ENCODE peak calls at places on chromosome 2, in six cellular contexts. One of them, this sample, is unnamed.

GRCh38 chr2:207423886-207424285 is 105.9 kb upstream of the CREB1 start:
- DNase-seq in IMR-90: peak; percentile 98
- DNase-seq in mesendoderm: no peak
- DNase-seq in neuronal stem cell: no peak
- DNase-seq in H1: no peak
- DNase-seq in mesenchymal stem cell: peak; percentile 93
- DNase-seq in this sample: no peak

GRCh38 chr2:64325852-64326577 is 127.9 kb upstream of the LGALSL start:
- DNase-seq in IMR-90: no peak
- DNase-seq in mesendoderm: no peak
- DNase-seq in neuronal stem cell: no peak
- DNase-seq in H1: peak; percentile 34
- DNase-seq in mesenchymal stem cell: no peak
- DNase-seq in this sample: no peak

GRCh38 chr2:108919571-108920373 is 69.2 kb downstream of the EDAR start:
- DNase-seq in IMR-90: no peak
- DNase-seq in mesendoderm: no peak
- DNase-seq in neuronal stem cell: no peak
- DNase-seq in H1: no peak
- DNase-seq in mesenchymal stem cell: no peak
- DNase-seq in this sample: no peak

GRCh38 chr2:110864721-110865120 is 132.3 kb downstream of the ACOXL start:
- DNase-seq in IMR-90: no peak
- DNase-seq in mesendoderm: no peak
- DNase-seq in neuronal stem cell: no peak
- DNase-seq in H1: no peak
- DNase-seq in mesenchymal stem cell: no peak
- DNase-seq in this sample: no peak

GRCh38 chr2:25301453-25302352 is 40.0 kb downstream of the DNMT3A start:
- DNase-seq in IMR-90: peak; percentile 91
- DNase-seq in mesendoderm: no peak
- DNase-seq in neuronal stem cell: no peak
- DNase-seq in H1: no peak
- DNase-seq in mesenchymal stem cell: peak; percentile 84
- DNase-seq in this sample: peak; percentile 20

GRCh38 chr2:135993421-135993820 is 8.0 kb upstream of the DARS1 start:
- DNase-seq in IMR-90: no peak
- DNase-seq in mesendoderm: no peak
- DNase-seq in neuronal stem cell: no peak
- DNase-seq in H1: no peak
- DNase-seq in mesenchymal stem cell: no peak
- DNase-seq in this sample: no peak

GRCh38 chr2:134988994-134989605 is 58.1 kb downstream of the MAP3K19 start:
- DNase-seq in IMR-90: peak; percentile 50
- DNase-seq in mesendoderm: peak; percentile 27
- DNase-seq in neuronal stem cell: no peak
- DNase-seq in H1: no peak
- DNase-seq in mesenchymal stem cell: peak; percentile 49
- DNase-seq in this sample: no peak

GRCh38 chr2:54636425-54637139 is 86.9 kb upstream of the EML6 start:
- DNase-seq in IMR-90: no peak
- DNase-seq in mesendoderm: no peak
- DNase-seq in neuronal stem cell: no peak
- DNase-seq in H1: no peak
- DNase-seq in mesenchymal stem cell: no peak
- DNase-seq in this sample: no peak

GRCh38 chr2:229486673-229487072 is 215.6 kb upstream of the PID1 start:
- DNase-seq in IMR-90: no peak
- DNase-seq in mesendoderm: peak; percentile 23
- DNase-seq in neuronal stem cell: no peak
- DNase-seq in H1: no peak
- DNase-seq in mesenchymal stem cell: no peak
- DNase-seq in this sample: no peak

GRCh38 chr2:71923887-71924533 is 223.7 kb downstream of the CYP26B1 start:
- DNase-seq in IMR-90: peak; percentile 65
- DNase-seq in mesendoderm: peak; percentile 92
- DNase-seq in neuronal stem cell: peak; percentile 75
- DNase-seq in H1: peak; percentile 80
- DNase-seq in mesenchymal stem cell: peak; percentile 75
- DNase-seq in this sample: peak; percentile 63

DNA sequence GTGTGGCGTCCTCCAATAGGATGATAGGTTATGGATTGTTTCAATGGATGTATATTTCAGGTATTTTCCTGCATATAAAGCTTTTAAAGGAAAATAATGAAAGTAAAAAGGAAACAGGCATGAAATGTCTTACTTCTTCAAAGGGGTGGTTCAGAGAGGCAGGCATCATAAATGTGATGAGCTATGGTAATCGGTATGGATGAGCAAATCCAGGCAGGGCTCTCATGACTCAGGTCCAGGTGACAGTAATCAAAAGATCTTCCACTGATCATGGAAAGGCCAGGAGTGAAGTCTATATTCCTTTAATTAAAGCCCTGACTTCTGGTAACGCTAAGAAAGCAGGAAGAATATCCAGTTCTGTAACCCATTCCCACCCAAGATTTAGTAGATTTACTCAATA is 48.7 kb upstream of the RGPD4 start:
- DNase-seq in IMR-90: no peak
- DNase-seq in mesendoderm: no peak
- DNase-seq in neuronal stem cell: no peak
- DNase-seq in H1: no peak
- DNase-seq in mesenchymal stem cell: no peak
- DNase-seq in this sample: no peak
- H3K4me3 ChIP-seq in IMR-90: no peak overlapping the region
- H3K4me3 ChIP-seq in mesendoderm: no peak overlapping the region
- H3K4me3 ChIP-seq in neuronal stem cell: no peak overlapping the region
- H3K4me3 ChIP-seq in H1: no peak overlapping the region
- H3K4me3 ChIP-seq in mesenchymal stem cell: no peak overlapping the region
- H3K4me3 ChIP-seq in this sample: no peak overlapping the region

GRCh38 chr2:119544075-119545031 is at the start of gene CFAP221:
- DNase-seq in IMR-90: peak; percentile 28
- DNase-seq in mesendoderm: peak; percentile 89
- DNase-seq in neuronal stem cell: peak; percentile 85
- DNase-seq in H1: peak; percentile 93
- DNase-seq in mesenchymal stem cell: peak; percentile 69
- DNase-seq in this sample: peak; percentile 91
- H3K18ac ChIP-seq in IMR-90: no peak within 1 kb of the TSS
- H3K18ac ChIP-seq in mesendoderm: peak within 1 kb of the TSS; percentile 94
- H3K18ac ChIP-seq in neuronal stem cell: peak within 1 kb of the TSS; percentile 95
- H3K18ac ChIP-seq in H1: peak within 1 kb of the TSS; percentile 99
- H3K18ac ChIP-seq in mesenchymal stem cell: no peak within 1 kb of the TSS
- H3K18ac ChIP-seq in this sample: peak within 1 kb of the TSS; percentile 86

DNA sequence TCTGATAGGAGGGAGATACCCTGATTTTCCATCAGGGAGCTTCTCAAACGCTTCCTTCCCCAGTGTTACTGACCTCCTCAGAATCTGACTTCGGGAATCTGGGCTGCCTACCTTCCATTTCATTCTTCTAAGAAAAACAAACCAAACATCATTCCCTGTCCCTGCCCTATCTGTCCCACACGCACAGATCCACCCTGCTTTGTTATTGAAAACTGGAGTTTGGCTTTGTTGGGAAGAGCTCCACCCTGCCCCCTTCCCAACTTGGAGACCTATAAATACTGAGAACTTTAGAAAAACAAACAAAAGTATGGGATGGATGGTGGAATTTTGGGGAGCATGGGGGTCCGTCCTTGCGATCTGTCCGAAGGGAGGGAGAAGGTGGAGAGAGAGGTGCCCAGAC is 135.7 kb upstream of the SIX3 start:
- DNase-seq in IMR-90: no peak
- DNase-seq in mesendoderm: no peak
- DNase-seq in neuronal stem cell: no peak
- DNase-seq in H1: no peak
- DNase-seq in mesenchymal stem cell: no peak
- DNase-seq in this sample: no peak
- H3K4me3 ChIP-seq in IMR-90: no peak overlapping the region
- H3K4me3 ChIP-seq in mesendoderm: no peak overlapping the region
- H3K4me3 ChIP-seq in neuronal stem cell: no peak overlapping the region
- H3K4me3 ChIP-seq in H1: peak overlapping the region; percentile 7
- H3K4me3 ChIP-seq in mesenchymal stem cell: no peak overlapping the region
- H3K4me3 ChIP-seq in this sample: no peak overlapping the region

DNA sequence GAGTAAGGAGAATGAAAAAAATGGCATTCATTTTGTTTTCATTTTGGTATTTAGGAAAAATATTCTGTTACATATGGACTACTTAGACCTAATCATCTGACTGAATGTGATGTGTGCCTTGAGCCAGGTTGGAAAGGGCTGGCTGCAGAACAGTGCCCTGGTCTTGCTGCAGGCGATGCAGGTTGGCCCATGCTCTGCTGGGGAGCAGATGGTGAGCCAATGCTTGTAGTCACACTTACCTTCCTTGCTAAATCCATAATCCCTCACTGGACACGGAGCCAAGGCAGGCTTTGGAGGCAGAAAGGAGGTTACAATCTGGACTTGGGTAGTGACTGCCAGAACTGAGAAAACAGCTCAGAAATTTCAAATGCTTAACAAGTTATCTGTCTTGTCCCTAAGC is 228.7 kb downstream of the ARHGAP15 start:
- DNase-seq in IMR-90: no peak
- DNase-seq in mesendoderm: no peak
- DNase-seq in neuronal stem cell: no peak
- DNase-seq in H1: no peak
- DNase-seq in mesenchymal stem cell: no peak
- DNase-seq in this sample: no peak
- H3K18ac ChIP-seq in IMR-90: no peak overlapping the region
- H3K18ac ChIP-seq in mesendoderm: no peak overlapping the region
- H3K18ac ChIP-seq in neuronal stem cell: no peak overlapping the region
- H3K18ac ChIP-seq in H1: no peak overlapping the region
- H3K18ac ChIP-seq in mesenchymal stem cell: no peak overlapping the region
- H3K18ac ChIP-seq in this sample: no peak overlapping the region

GRCh38 chr2:137838255-137839092 is 125.8 kb upstream of the HNMT start:
- DNase-seq in IMR-90: peak; percentile 49
- DNase-seq in mesendoderm: peak; percentile 64
- DNase-seq in neuronal stem cell: peak; percentile 45
- DNase-seq in H1: no peak
- DNase-seq in mesenchymal stem cell: peak; percentile 51
- DNase-seq in this sample: peak; percentile 74

GRCh38 chr2:137837830-137838229 is 126.4 kb upstream of the HNMT start:
- DNase-seq in IMR-90: no peak
- DNase-seq in mesendoderm: no peak
- DNase-seq in neuronal stem cell: no peak
- DNase-seq in H1: no peak
- DNase-seq in mesenchymal stem cell: no peak
- DNase-seq in this sample: no peak

GRCh38 chr2:137842430-137842829 is 121.8 kb upstream of the HNMT start:
- DNase-seq in IMR-90: no peak
- DNase-seq in mesendoderm: no peak
- DNase-seq in neuronal stem cell: no peak
- DNase-seq in H1: no peak
- DNase-seq in mesenchymal stem cell: no peak
- DNase-seq in this sample: peak; percentile 61

DNA sequence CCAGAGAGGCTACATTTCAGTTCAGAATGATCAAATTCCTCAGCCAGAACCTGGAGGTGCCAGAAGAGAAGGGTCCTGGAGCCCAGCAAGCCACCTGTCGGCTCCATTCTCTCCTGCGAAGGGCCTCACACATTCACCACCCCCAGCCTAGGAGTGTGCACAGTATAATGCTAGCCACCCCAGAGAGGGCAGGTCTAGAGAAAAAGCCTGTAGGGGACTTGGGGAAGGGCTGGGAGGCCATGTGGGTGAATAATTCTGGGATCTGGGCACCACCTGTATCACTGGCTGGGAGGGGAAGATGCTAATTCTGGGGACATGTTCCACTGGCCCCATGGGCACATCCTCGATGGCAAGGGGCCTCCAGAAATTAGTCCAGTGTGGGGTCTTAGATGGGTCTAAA is 127.6 kb upstream of the HNMT start:
- DNase-seq in IMR-90: no peak
- DNase-seq in mesendoderm: no peak
- DNase-seq in neuronal stem cell: no peak
- DNase-seq in H1: no peak
- DNase-seq in mesenchymal stem cell: no peak
- DNase-seq in this sample: no peak
- H3K4me3 ChIP-seq in IMR-90: no peak overlapping the region
- H3K4me3 ChIP-seq in mesendoderm: no peak overlapping the region
- H3K4me3 ChIP-seq in neuronal stem cell: no peak overlapping the region
- H3K4me3 ChIP-seq in H1: no peak overlapping the region
- H3K4me3 ChIP-seq in mesenchymal stem cell: no peak overlapping the region
- H3K4me3 ChIP-seq in this sample: no peak overlapping the region

GRCh38 chr2:17539596-17539992 is 902 bp upstream of the VSNL1 start:
- DNase-seq in IMR-90: no peak
- DNase-seq in mesendoderm: peak; percentile 76
- DNase-seq in neuronal stem cell: no peak
- DNase-seq in H1: peak; percentile 72
- DNase-seq in mesenchymal stem cell: peak; percentile 65
- DNase-seq in this sample: peak; percentile 33
- H3K18ac ChIP-seq in IMR-90: no peak overlapping the region
- H3K18ac ChIP-seq in mesendoderm: peak overlapping the region; percentile 24
- H3K18ac ChIP-seq in neuronal stem cell: no peak overlapping the region
- H3K18ac ChIP-seq in H1: peak overlapping the region; percentile 93
- H3K18ac ChIP-seq in mesenchymal stem cell: peak overlapping the region; percentile 85
- H3K18ac ChIP-seq in this sample: no peak overlapping the region

This sample was measured in trophoblast cell.